ENCODE peak calls at places on chromosome 6, in eight cellular contexts. One of them, this sample, is unnamed.

GRCh38 chr6:123967900-123968299 is 164.2 kb downstream of the NKAIN2 start:
- DNase-seq in WERI-Rb-1: peak
- DNase-seq in keratinocyte: no peak
- DNase-seq in heart right ventricle: no peak
- DNase-seq in PC-9: no peak
- DNase-seq in adrenal gland: no peak
- DNase-seq in fibroblast of lung: no peak
- DNase-seq in ovary: no peak
- DNase-seq in this sample: no peak

GRCh38 chr6:132464538-132465256 is 48.2 kb downstream of the STX7 start:
- DNase-seq in fibroblast of lung: no peak
- DNase-seq in keratinocyte: no peak
- DNase-seq in ovary: no peak
- DNase-seq in PC-9: peak
- DNase-seq in heart right ventricle: no peak
- DNase-seq in WERI-Rb-1: no peak
- DNase-seq in adrenal gland: no peak
- DNase-seq in this sample: no peak

GRCh38 chr6:31831350-31832215 is 4.0 kb downstream of the HSPA1B start:
- DNase-seq in ovary: no peak
- DNase-seq in WERI-Rb-1: no peak
- DNase-seq in keratinocyte: no peak
- DNase-seq in fibroblast of lung: no peak
- DNase-seq in PC-9: no peak
- DNase-seq in heart right ventricle: no peak
- DNase-seq in adrenal gland: no peak
- DNase-seq in this sample: no peak

GRCh38 chr6:55925292-55925691 is 49.9 kb upstream of the BMP5 start:
- DNase-seq in heart right ventricle: no peak
- DNase-seq in WERI-Rb-1: no peak
- DNase-seq in ovary: no peak
- DNase-seq in PC-9: no peak
- DNase-seq in keratinocyte: peak
- DNase-seq in fibroblast of lung: peak
- DNase-seq in adrenal gland: no peak
- DNase-seq in this sample: peak

GRCh38 chr6:126064994-126065401 is 78.7 kb downstream of the TRMT11 start:
- DNase-seq in PC-9: no peak
- DNase-seq in WERI-Rb-1: no peak
- DNase-seq in heart right ventricle: no peak
- DNase-seq in adrenal gland: no peak
- DNase-seq in fibroblast of lung: no peak
- DNase-seq in ovary: no peak
- DNase-seq in keratinocyte: no peak
- DNase-seq in this sample: no peak

GRCh38 chr6:77876300-77876699 is 223.5 kb downstream of the MEI4 start:
- DNase-seq in PC-9: no peak
- DNase-seq in adrenal gland: no peak
- DNase-seq in heart right ventricle: no peak
- DNase-seq in WERI-Rb-1: no peak
- DNase-seq in keratinocyte: no peak
- DNase-seq in ovary: no peak
- DNase-seq in fibroblast of lung: no peak
- DNase-seq in this sample: peak

GRCh38 chr6:100134703-100135102 is 140.7 kb upstream of the MCHR2 start:
- DNase-seq in ovary: no peak
- DNase-seq in adrenal gland: no peak
- DNase-seq in heart right ventricle: no peak
- DNase-seq in keratinocyte: no peak
- DNase-seq in PC-9: no peak
- DNase-seq in WERI-Rb-1: no peak
- DNase-seq in fibroblast of lung: no peak
- DNase-seq in this sample: peak

GRCh38 chr6:138242987-138243592 is 24.8 kb upstream of the PBOV1 start:
- DNase-seq in WERI-Rb-1: no peak
- DNase-seq in ovary: no peak
- DNase-seq in adrenal gland: no peak
- DNase-seq in heart right ventricle: no peak
- DNase-seq in keratinocyte: no peak
- DNase-seq in PC-9: peak
- DNase-seq in fibroblast of lung: no peak
- DNase-seq in this sample: no peak

GRCh38 chr6:12233693-12234551 is 56.2 kb upstream of the EDN1 start:
- DNase-seq in WERI-Rb-1: peak
- DNase-seq in keratinocyte: peak
- DNase-seq in fibroblast of lung: peak
- DNase-seq in adrenal gland: peak
- DNase-seq in PC-9: peak
- DNase-seq in ovary: peak
- DNase-seq in heart right ventricle: no peak
- DNase-seq in this sample: peak

GRCh38 chr6:138564170-138564721 is 65.0 kb upstream of the NHSL1 start:
- DNase-seq in keratinocyte: no peak
- DNase-seq in heart right ventricle: no peak
- DNase-seq in WERI-Rb-1: no peak
- DNase-seq in ovary: no peak
- DNase-seq in fibroblast of lung: no peak
- DNase-seq in adrenal gland: no peak
- DNase-seq in PC-9: no peak
- DNase-seq in this sample: no peak

GRCh38 chr6:33610057-33610456 is 11.1 kb upstream of the ITPR3 start:
- DNase-seq in adrenal gland: no peak
- DNase-seq in fibroblast of lung: no peak
- DNase-seq in heart right ventricle: no peak
- DNase-seq in ovary: no peak
- DNase-seq in WERI-Rb-1: no peak
- DNase-seq in keratinocyte: no peak
- DNase-seq in PC-9: no peak
- DNase-seq in this sample: no peak
- H3K4me3 ChIP-seq in adrenal gland: no peak
- H3K4me3 ChIP-seq in fibroblast of lung: no peak
- H3K4me3 ChIP-seq in heart right ventricle: no peak
- H3K4me3 ChIP-seq in ovary: no peak
- H3K4me3 ChIP-seq in WERI-Rb-1: no peak
- H3K4me3 ChIP-seq in keratinocyte: no peak
- H3K4me3 ChIP-seq in PC-9: no peak
- H3K4me3 ChIP-seq in this sample: no peak

GRCh38 chr6:33770116-33770832 is 18.7 kb downstream of the LEMD2 start:
- DNase-seq in WERI-Rb-1: no peak
- DNase-seq in adrenal gland: no peak
- DNase-seq in fibroblast of lung: no peak
- DNase-seq in keratinocyte: no peak
- DNase-seq in PC-9: no peak
- DNase-seq in heart right ventricle: no peak
- DNase-seq in ovary: no peak
- DNase-seq in this sample: no peak

GRCh38 chr6:33766921-33767700 is 20.4 kb upstream of the IP6K3 start:
- DNase-seq in fibroblast of lung: no peak
- DNase-seq in keratinocyte: no peak
- DNase-seq in WERI-Rb-1: no peak
- DNase-seq in PC-9: no peak
- DNase-seq in heart right ventricle: no peak
- DNase-seq in ovary: no peak
- DNase-seq in adrenal gland: no peak
- DNase-seq in this sample: no peak

GRCh38 chr6:33769248-33769821 is 19.6 kb downstream of the LEMD2 start:
- DNase-seq in keratinocyte: no peak
- DNase-seq in ovary: no peak
- DNase-seq in heart right ventricle: no peak
- DNase-seq in fibroblast of lung: no peak
- DNase-seq in adrenal gland: no peak
- DNase-seq in PC-9: no peak
- DNase-seq in WERI-Rb-1: peak
- DNase-seq in this sample: no peak

GRCh38 chr6:33770833-33771341 is 18.0 kb downstream of the LEMD2 start:
- DNase-seq in fibroblast of lung: no peak
- DNase-seq in keratinocyte: no peak
- DNase-seq in WERI-Rb-1: no peak
- DNase-seq in heart right ventricle: no peak
- DNase-seq in PC-9: no peak
- DNase-seq in adrenal gland: no peak
- DNase-seq in ovary: no peak
- DNase-seq in this sample: no peak

GRCh38 chr6:33768644-33769120 is 20.2 kb downstream of the LEMD2 start:
- DNase-seq in heart right ventricle: peak
- DNase-seq in ovary: peak
- DNase-seq in WERI-Rb-1: peak
- DNase-seq in keratinocyte: peak
- DNase-seq in adrenal gland: peak
- DNase-seq in PC-9: peak
- DNase-seq in fibroblast of lung: peak
- DNase-seq in this sample: peak
- TF ChIP-seq CTCF in heart right ventricle: peak
- TF ChIP-seq CTCF in ovary: peak
- TF ChIP-seq CTCF in WERI-Rb-1: peak
- TF ChIP-seq CTCF in keratinocyte: peak
- TF ChIP-seq CTCF in adrenal gland: peak
- TF ChIP-seq CTCF in PC-9: peak
- TF ChIP-seq CTCF in fibroblast of lung: peak
- TF ChIP-seq CTCF in this sample: peak

GRCh38 chr6:27605401-27606342 is 132.8 kb upstream of the ZNF184 start:
- DNase-seq in keratinocyte: no peak
- DNase-seq in WERI-Rb-1: no peak
- DNase-seq in heart right ventricle: no peak
- DNase-seq in PC-9: peak
- DNase-seq in adrenal gland: peak
- DNase-seq in ovary: no peak
- DNase-seq in fibroblast of lung: peak
- DNase-seq in this sample: peak
- H3K4me3 ChIP-seq in keratinocyte: peak
- H3K4me3 ChIP-seq in WERI-Rb-1: no peak
- H3K4me3 ChIP-seq in heart right ventricle: no peak
- H3K4me3 ChIP-seq in PC-9: peak
- H3K4me3 ChIP-seq in adrenal gland: no peak
- H3K4me3 ChIP-seq in ovary: no peak
- H3K4me3 ChIP-seq in fibroblast of lung: peak
- H3K4me3 ChIP-seq in this sample: peak

DNA sequence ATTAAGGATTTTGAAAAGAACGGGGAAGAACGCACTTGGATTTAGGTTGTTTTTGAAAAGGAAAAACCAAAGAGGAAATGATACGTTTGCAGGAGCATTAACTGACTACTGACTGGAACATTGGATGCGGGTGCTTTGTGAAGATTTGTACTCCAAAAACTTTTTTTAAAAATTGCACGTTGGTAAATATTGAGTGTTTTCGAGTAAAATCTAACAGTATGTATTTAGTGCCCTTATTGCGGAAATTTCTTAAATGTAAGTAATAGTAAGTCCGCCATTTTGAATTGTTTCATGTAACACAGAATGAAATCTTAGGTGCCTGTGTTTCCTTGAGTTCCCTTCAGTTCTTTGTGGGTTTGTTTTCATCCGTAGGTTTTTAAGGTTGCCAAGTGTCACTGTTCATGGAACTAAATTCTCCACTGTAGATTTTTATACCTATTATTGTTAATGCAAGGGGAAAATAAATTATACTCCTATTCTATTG is 15.2 kb upstream of the LIN28B start:
- DNase-seq in keratinocyte: no peak
- DNase-seq in PC-9: no peak
- DNase-seq in WERI-Rb-1: no peak
- DNase-seq in ovary: no peak
- DNase-seq in fibroblast of lung: no peak
- DNase-seq in adrenal gland: no peak
- DNase-seq in heart right ventricle: no peak
- DNase-seq in this sample: no peak
- TF ChIP-seq CTCF in keratinocyte: no peak
- TF ChIP-seq CTCF in PC-9: no peak
- TF ChIP-seq CTCF in WERI-Rb-1: no peak
- TF ChIP-seq CTCF in ovary: no peak
- TF ChIP-seq CTCF in fibroblast of lung: no peak
- TF ChIP-seq CTCF in adrenal gland: peak
- TF ChIP-seq CTCF in heart right ventricle: no peak
- TF ChIP-seq CTCF in this sample: no peak

This sample was measured in astrocyte of the spinal cord.